ENCODE peak calls at places on chromosomes 13 and 19, in five cellular contexts. One of them, this sample, is unnamed.
A peak's percentile ranks its signal among the peaks of the same experiment; 100 is the strongest.

GRCh38 chr19:9834726-9835506 is at the start of gene PIN1:
- DNase-seq in stimulated activated CD4-positive, alpha-beta T cell treated with anti-CD3 and anti-CD28 coated beads, Interleukin-1b, Interleukin-23, amount 100 ng/mL, for 1 hour: peak; percentile 97
- DNase-seq in right lobe of liver: peak; percentile 99
- DNase-seq in AG09319: peak; percentile 95
- DNase-seq in EH: peak; percentile 99
- DNase-seq in this sample: peak; percentile 98

GRCh38 chr19:35309481-35310279 is 17.7 kb downstream of the MAG start:
- DNase-seq in stimulated activated CD4-positive, alpha-beta T cell treated with anti-CD3 and anti-CD28 coated beads, Interleukin-1b, Interleukin-23, amount 100 ng/mL, for 1 hour: no peak
- DNase-seq in right lobe of liver: no peak
- DNase-seq in AG09319: no peak
- DNase-seq in EH: no peak
- DNase-seq in this sample: peak; percentile 75

GRCh38 chr19:750640-751423 is at the start of gene MISP:
- DNase-seq in stimulated activated CD4-positive, alpha-beta T cell treated with anti-CD3 and anti-CD28 coated beads, Interleukin-1b, Interleukin-23, amount 100 ng/mL, for 1 hour: no peak
- DNase-seq in right lobe of liver: no peak
- DNase-seq in AG09319: no peak
- DNase-seq in EH: no peak
- DNase-seq in this sample: no peak

GRCh38 chr13:114177245-114178010 is 1.6 kb upstream of the CFAP97D2 start:
- DNase-seq in stimulated activated CD4-positive, alpha-beta T cell treated with anti-CD3 and anti-CD28 coated beads, Interleukin-1b, Interleukin-23, amount 100 ng/mL, for 1 hour: no peak
- DNase-seq in right lobe of liver: no peak
- DNase-seq in AG09319: no peak
- DNase-seq in EH: no peak
- DNase-seq in this sample: no peak

GRCh38 chr19:46404884-46405658 is 8.3 kb downstream of the CCDC8 start:
- DNase-seq in stimulated activated CD4-positive, alpha-beta T cell treated with anti-CD3 and anti-CD28 coated beads, Interleukin-1b, Interleukin-23, amount 100 ng/mL, for 1 hour: no peak
- DNase-seq in right lobe of liver: no peak
- DNase-seq in AG09319: no peak
- DNase-seq in EH: no peak
- DNase-seq in this sample: peak; percentile 63

GRCh38 chr13:98393873-98394272 is 183.0 kb downstream of the STK24 start:
- DNase-seq in stimulated activated CD4-positive, alpha-beta T cell treated with anti-CD3 and anti-CD28 coated beads, Interleukin-1b, Interleukin-23, amount 100 ng/mL, for 1 hour: no peak
- DNase-seq in right lobe of liver: no peak
- DNase-seq in AG09319: no peak
- DNase-seq in EH: no peak
- DNase-seq in this sample: no peak

GRCh38 chr13:31846182-31846938 is 107.0 kb downstream of the RXFP2 start:
- DNase-seq in stimulated activated CD4-positive, alpha-beta T cell treated with anti-CD3 and anti-CD28 coated beads, Interleukin-1b, Interleukin-23, amount 100 ng/mL, for 1 hour: peak; percentile 21
- DNase-seq in right lobe of liver: peak; percentile 94
- DNase-seq in AG09319: peak; percentile 48
- DNase-seq in EH: peak; percentile 89
- DNase-seq in this sample: peak; percentile 81

GRCh38 chr13:114037674-114038073 is 63.8 kb upstream of the C13orf46 start:
- DNase-seq in stimulated activated CD4-positive, alpha-beta T cell treated with anti-CD3 and anti-CD28 coated beads, Interleukin-1b, Interleukin-23, amount 100 ng/mL, for 1 hour: no peak
- DNase-seq in right lobe of liver: no peak
- DNase-seq in AG09319: no peak
- DNase-seq in EH: no peak
- DNase-seq in this sample: no peak

GRCh38 chr19:33740811-33741396 is 55.8 kb upstream of the KCTD15 start:
- DNase-seq in stimulated activated CD4-positive, alpha-beta T cell treated with anti-CD3 and anti-CD28 coated beads, Interleukin-1b, Interleukin-23, amount 100 ng/mL, for 1 hour: no peak
- DNase-seq in right lobe of liver: no peak
- DNase-seq in AG09319: no peak
- DNase-seq in EH: peak; percentile 58
- DNase-seq in this sample: peak; percentile 52

GRCh38 chr19:48470281-48470680 is 1.1 kb downstream of the CYTH2 start:
- DNase-seq in stimulated activated CD4-positive, alpha-beta T cell treated with anti-CD3 and anti-CD28 coated beads, Interleukin-1b, Interleukin-23, amount 100 ng/mL, for 1 hour: no peak
- DNase-seq in right lobe of liver: no peak
- DNase-seq in AG09319: no peak
- DNase-seq in EH: no peak
- DNase-seq in this sample: no peak

GRCh38 chr19:4803736-4804695 is 12.5 kb downstream of the FEM1A start:
- DNase-seq in stimulated activated CD4-positive, alpha-beta T cell treated with anti-CD3 and anti-CD28 coated beads, Interleukin-1b, Interleukin-23, amount 100 ng/mL, for 1 hour: peak; percentile 48
- DNase-seq in right lobe of liver: peak; percentile 54
- DNase-seq in AG09319: no peak
- DNase-seq in EH: peak; percentile 59
- DNase-seq in this sample: peak; percentile 44

GRCh38 chr13:107124129-107124718 is 556.3 kb upstream of the ARGLU1 start:
- DNase-seq in stimulated activated CD4-positive, alpha-beta T cell treated with anti-CD3 and anti-CD28 coated beads, Interleukin-1b, Interleukin-23, amount 100 ng/mL, for 1 hour: no peak
- DNase-seq in right lobe of liver: no peak
- DNase-seq in AG09319: no peak
- DNase-seq in EH: peak; percentile 12
- DNase-seq in this sample: peak; percentile 26

GRCh38 chr13:24670927-24671326 is 9.3 kb upstream of the ATP12A start:
- DNase-seq in stimulated activated CD4-positive, alpha-beta T cell treated with anti-CD3 and anti-CD28 coated beads, Interleukin-1b, Interleukin-23, amount 100 ng/mL, for 1 hour: no peak
- DNase-seq in right lobe of liver: peak; percentile 25
- DNase-seq in AG09319: no peak
- DNase-seq in EH: peak; percentile 20
- DNase-seq in this sample: peak; percentile 18

GRCh38 chr13:27359203-27359821 is 65.1 kb upstream of the GTF3A start:
- DNase-seq in stimulated activated CD4-positive, alpha-beta T cell treated with anti-CD3 and anti-CD28 coated beads, Interleukin-1b, Interleukin-23, amount 100 ng/mL, for 1 hour: peak; percentile 49
- DNase-seq in right lobe of liver: peak; percentile 71
- DNase-seq in AG09319: no peak
- DNase-seq in EH: peak; percentile 71
- DNase-seq in this sample: peak; percentile 81

GRCh38 chr13:39815345-39816111 is 160.1 kb downstream of the COG6 start:
- DNase-seq in stimulated activated CD4-positive, alpha-beta T cell treated with anti-CD3 and anti-CD28 coated beads, Interleukin-1b, Interleukin-23, amount 100 ng/mL, for 1 hour: no peak
- DNase-seq in right lobe of liver: no peak
- DNase-seq in AG09319: no peak
- DNase-seq in EH: no peak
- DNase-seq in this sample: peak; percentile 53

GRCh38 chr13:39133781-39134180 is 95.5 kb downstream of the NHLRC3 start:
- DNase-seq in stimulated activated CD4-positive, alpha-beta T cell treated with anti-CD3 and anti-CD28 coated beads, Interleukin-1b, Interleukin-23, amount 100 ng/mL, for 1 hour: no peak
- DNase-seq in right lobe of liver: no peak
- DNase-seq in AG09319: no peak
- DNase-seq in EH: no peak
- DNase-seq in this sample: no peak

GRCh38 chr13:48009298-48009697 is 8.2 kb upstream of the SUCLA2 start:
- DNase-seq in stimulated activated CD4-positive, alpha-beta T cell treated with anti-CD3 and anti-CD28 coated beads, Interleukin-1b, Interleukin-23, amount 100 ng/mL, for 1 hour: no peak
- DNase-seq in right lobe of liver: no peak
- DNase-seq in AG09319: peak; percentile 65
- DNase-seq in EH: peak; percentile 83
- DNase-seq in this sample: peak; percentile 85

GRCh38 chr19:29162694-29163093 is 50.3 kb downstream of the UQCRFS1 start:
- DNase-seq in stimulated activated CD4-positive, alpha-beta T cell treated with anti-CD3 and anti-CD28 coated beads, Interleukin-1b, Interleukin-23, amount 100 ng/mL, for 1 hour: no peak
- DNase-seq in right lobe of liver: no peak
- DNase-seq in AG09319: no peak
- DNase-seq in EH: no peak
- DNase-seq in this sample: no peak

GRCh38 chr19:54465367-54466109 is 2.0 kb upstream of the LENG9 start:
- DNase-seq in stimulated activated CD4-positive, alpha-beta T cell treated with anti-CD3 and anti-CD28 coated beads, Interleukin-1b, Interleukin-23, amount 100 ng/mL, for 1 hour: no peak
- DNase-seq in right lobe of liver: peak; percentile 47
- DNase-seq in AG09319: no peak
- DNase-seq in EH: no peak
- DNase-seq in this sample: no peak

GRCh38 chr13:41008349-41008980 is 10.7 kb downstream of the ELF1 start:
- DNase-seq in stimulated activated CD4-positive, alpha-beta T cell treated with anti-CD3 and anti-CD28 coated beads, Interleukin-1b, Interleukin-23, amount 100 ng/mL, for 1 hour: no peak
- DNase-seq in right lobe of liver: no peak
- DNase-seq in AG09319: peak; percentile 27
- DNase-seq in EH: peak; percentile 65
- DNase-seq in this sample: peak; percentile 79

GRCh38 chr13:75079226-75079625 is 402.7 kb downstream of the TBC1D4 start:
- DNase-seq in stimulated activated CD4-positive, alpha-beta T cell treated with anti-CD3 and anti-CD28 coated beads, Interleukin-1b, Interleukin-23, amount 100 ng/mL, for 1 hour: no peak
- DNase-seq in right lobe of liver: no peak
- DNase-seq in AG09319: no peak
- DNase-seq in EH: peak; percentile 3
- DNase-seq in this sample: peak; percentile 80

GRCh38 chr13:35512271-35512920 is 35.9 kb upstream of the MAB21L1 start:
- DNase-seq in stimulated activated CD4-positive, alpha-beta T cell treated with anti-CD3 and anti-CD28 coated beads, Interleukin-1b, Interleukin-23, amount 100 ng/mL, for 1 hour: no peak
- DNase-seq in right lobe of liver: no peak
- DNase-seq in AG09319: peak; percentile 77
- DNase-seq in EH: peak; percentile 94
- DNase-seq in this sample: peak; percentile 95

GRCh38 chr13:95267662-95268369 is 33.4 kb downstream of the ABCC4 start:
- DNase-seq in stimulated activated CD4-positive, alpha-beta T cell treated with anti-CD3 and anti-CD28 coated beads, Interleukin-1b, Interleukin-23, amount 100 ng/mL, for 1 hour: no peak
- DNase-seq in right lobe of liver: no peak
- DNase-seq in AG09319: no peak
- DNase-seq in EH: peak; percentile 93
- DNase-seq in this sample: peak; percentile 88

GRCh38 chr13:29481603-29482002 is 113.9 kb downstream of the SLC7A1 start:
- DNase-seq in stimulated activated CD4-positive, alpha-beta T cell treated with anti-CD3 and anti-CD28 coated beads, Interleukin-1b, Interleukin-23, amount 100 ng/mL, for 1 hour: no peak
- DNase-seq in right lobe of liver: no peak
- DNase-seq in AG09319: no peak
- DNase-seq in EH: no peak
- DNase-seq in this sample: no peak

GRCh38 chr19:50778906-50779430 is 8.7 kb downstream of the GPR32 start:
- DNase-seq in stimulated activated CD4-positive, alpha-beta T cell treated with anti-CD3 and anti-CD28 coated beads, Interleukin-1b, Interleukin-23, amount 100 ng/mL, for 1 hour: no peak
- DNase-seq in right lobe of liver: no peak
- DNase-seq in AG09319: no peak
- DNase-seq in EH: no peak
- DNase-seq in this sample: no peak

GRCh38 chr19:46990998-46991676 is 28.5 kb upstream of the NPAS1 start:
- DNase-seq in stimulated activated CD4-positive, alpha-beta T cell treated with anti-CD3 and anti-CD28 coated beads, Interleukin-1b, Interleukin-23, amount 100 ng/mL, for 1 hour: peak; percentile 37
- DNase-seq in right lobe of liver: peak; percentile 86
- DNase-seq in AG09319: peak; percentile 75
- DNase-seq in EH: peak; percentile 90
- DNase-seq in this sample: peak; percentile 92

GRCh38 chr13:38767506-38768265 is 80.8 kb downstream of the FREM2 start:
- DNase-seq in stimulated activated CD4-positive, alpha-beta T cell treated with anti-CD3 and anti-CD28 coated beads, Interleukin-1b, Interleukin-23, amount 100 ng/mL, for 1 hour: no peak
- DNase-seq in right lobe of liver: no peak
- DNase-seq in AG09319: no peak
- DNase-seq in EH: no peak
- DNase-seq in this sample: no peak

GRCh38 chr13:30998548-30999140 is 66.2 kb downstream of the TEX26 start:
- DNase-seq in stimulated activated CD4-positive, alpha-beta T cell treated with anti-CD3 and anti-CD28 coated beads, Interleukin-1b, Interleukin-23, amount 100 ng/mL, for 1 hour: no peak
- DNase-seq in right lobe of liver: no peak
- DNase-seq in AG09319: peak; percentile 27
- DNase-seq in EH: peak; percentile 65
- DNase-seq in this sample: peak; percentile 25

GRCh38 chr13:110923777-110924638 is 9.1 kb upstream of the ANKRD10 start:
- DNase-seq in stimulated activated CD4-positive, alpha-beta T cell treated with anti-CD3 and anti-CD28 coated beads, Interleukin-1b, Interleukin-23, amount 100 ng/mL, for 1 hour: no peak
- DNase-seq in right lobe of liver: no peak
- DNase-seq in AG09319: no peak
- DNase-seq in EH: no peak
- DNase-seq in this sample: no peak

GRCh38 chr13:52010890-52011689 is at the start of gene ATP7B:
- DNase-seq in stimulated activated CD4-positive, alpha-beta T cell treated with anti-CD3 and anti-CD28 coated beads, Interleukin-1b, Interleukin-23, amount 100 ng/mL, for 1 hour: no peak
- DNase-seq in right lobe of liver: peak; percentile 67
- DNase-seq in AG09319: no peak
- DNase-seq in EH: peak; percentile 19
- DNase-seq in this sample: no peak

GRCh38 chr19:29568036-29568788 is 37.9 kb upstream of the POP4 start:
- DNase-seq in stimulated activated CD4-positive, alpha-beta T cell treated with anti-CD3 and anti-CD28 coated beads, Interleukin-1b, Interleukin-23, amount 100 ng/mL, for 1 hour: no peak
- DNase-seq in right lobe of liver: no peak
- DNase-seq in AG09319: no peak
- DNase-seq in EH: no peak
- DNase-seq in this sample: no peak